ENCODE peak calls at places on chromosome 4, in ten cellular contexts. U, T, H, Q, C, J, Z, G, D and W are unnamed samples.
A peak's percentile ranks its signal among the peaks of the same experiment; 100 is the strongest.

GRCh38 chr4:70903282-70903603 is 1.1 kb downstream of the MOB1B start:
- DNase-seq in U (no peak), T (no peak), H (peak; percentile 16), Q (peak; percentile 59), C (no peak), J (peak; percentile 28), Z (no peak), G (peak; percentile 27), D (no peak), W (peak; percentile 20)

GRCh38 chr4:120977435-120977997 is 55.0 kb upstream of the PRDM5 start:
- DNase-seq in U (no peak), T (no peak), H (no peak), Q (peak; percentile 15), C (no peak), J (peak; percentile 31), Z (peak; percentile 42), G (peak; percentile 8), D (no peak), W (no peak)

GRCh38 chr4:43244688-43245382 is 352.3 kb downstream of the GRXCR1 start:
- DNase-seq in U (no peak), T (no peak), H (no peak), Q (no peak), C (no peak), J (no peak), Z (no peak), G (no peak), D (no peak), W (no peak)

GRCh38 chr4:81030617-81031388 is at the start of gene BMP3:
- DNase-seq in U (no peak), T (peak; percentile 86), H (no peak), Q (no peak), C (no peak), J (peak; percentile 74), Z (peak; percentile 23), G (no peak), D (peak; percentile 81), W (peak; percentile 75)

GRCh38 chr4:1469043-1469442 is 62.8 kb upstream of the NKX1-1 start:
- DNase-seq in U (no peak), T (no peak), H (no peak), Q (peak; percentile 3), C (no peak), J (no peak), Z (no peak), G (no peak), D (no peak), W (no peak)

GRCh38 chr4:23770011-23770410 is 119.8 kb downstream of the PPARGC1A start:
- DNase-seq in U (no peak), T (no peak), H (no peak), Q (no peak), C (no peak), J (no peak), Z (peak; percentile 55), G (no peak), D (no peak), W (no peak)

GRCh38 chr4:131085009-131085408 is 1989.1 kb downstream of the C4orf33 start:
- DNase-seq in U (no peak), T (no peak), H (no peak), Q (no peak), C (no peak), J (no peak), Z (no peak), G (no peak), D (no peak), W (no peak)

GRCh38 chr4:88697588-88698329 is at the start of gene NAP1L5:
- DNase-seq in U (peak; percentile 73), T (peak; percentile 91), H (peak; percentile 67), Q (peak; percentile 76), C (peak; percentile 71), J (peak; percentile 50), Z (peak; percentile 69), G (no peak), D (peak; percentile 66), W (peak; percentile 77)

GRCh38 chr4:123631699-123632098 is 235.1 kb downstream of the SPRY1 start:
- DNase-seq in U (no peak), T (no peak), H (no peak), Q (no peak), C (no peak), J (no peak), Z (peak; percentile 14), G (no peak), D (no peak), W (no peak)

GRCh38 chr4:71974681-71975080 is 57.1 kb upstream of the NPFFR2 start:
- DNase-seq in U (no peak), T (no peak), H (no peak), Q (no peak), C (no peak), J (no peak), Z (peak; percentile 85), G (no peak), D (no peak), W (no peak)

GRCh38 chr4:10115657-10116624 is 658 bp downstream of the WDR1 start:
- DNase-seq in U (peak; percentile 59), T (no peak), H (no peak), Q (peak; percentile 74), C (peak; percentile 43), J (peak; percentile 56), Z (no peak), G (peak; percentile 74), D (peak; percentile 87), W (peak; percentile 90)

GRCh38 chr4:93771640-93772411 is 56.7 kb upstream of the ATOH1 start:
- DNase-seq in U (no peak), T (no peak), H (no peak), Q (peak; percentile 51), C (no peak), J (no peak), Z (no peak), G (no peak), D (no peak), W (peak; percentile 16)

GRCh38 chr4:128056396-128056795 is 4.7 kb upstream of the LARP1B start:
- DNase-seq in U (no peak), T (no peak), H (no peak), Q (no peak), C (no peak), J (no peak), Z (no peak), G (no peak), D (no peak), W (no peak)

GRCh38 chr4:128060130-128060619 is 937 bp upstream of the LARP1B start:
- DNase-seq in U (no peak), T (no peak), H (no peak), Q (peak; percentile 14), C (no peak), J (no peak), Z (no peak), G (no peak), D (no peak), W (no peak)

GRCh38 chr4:128060620-128061565 is at the start of gene LARP1B:
- DNase-seq in U (peak; percentile 95), T (peak; percentile 97), H (peak; percentile 95), Q (peak; percentile 98), C (peak; percentile 96), J (peak; percentile 96), Z (peak; percentile 93), G (peak; percentile 95), D (peak; percentile 98), W (peak; percentile 98)

DNA sequence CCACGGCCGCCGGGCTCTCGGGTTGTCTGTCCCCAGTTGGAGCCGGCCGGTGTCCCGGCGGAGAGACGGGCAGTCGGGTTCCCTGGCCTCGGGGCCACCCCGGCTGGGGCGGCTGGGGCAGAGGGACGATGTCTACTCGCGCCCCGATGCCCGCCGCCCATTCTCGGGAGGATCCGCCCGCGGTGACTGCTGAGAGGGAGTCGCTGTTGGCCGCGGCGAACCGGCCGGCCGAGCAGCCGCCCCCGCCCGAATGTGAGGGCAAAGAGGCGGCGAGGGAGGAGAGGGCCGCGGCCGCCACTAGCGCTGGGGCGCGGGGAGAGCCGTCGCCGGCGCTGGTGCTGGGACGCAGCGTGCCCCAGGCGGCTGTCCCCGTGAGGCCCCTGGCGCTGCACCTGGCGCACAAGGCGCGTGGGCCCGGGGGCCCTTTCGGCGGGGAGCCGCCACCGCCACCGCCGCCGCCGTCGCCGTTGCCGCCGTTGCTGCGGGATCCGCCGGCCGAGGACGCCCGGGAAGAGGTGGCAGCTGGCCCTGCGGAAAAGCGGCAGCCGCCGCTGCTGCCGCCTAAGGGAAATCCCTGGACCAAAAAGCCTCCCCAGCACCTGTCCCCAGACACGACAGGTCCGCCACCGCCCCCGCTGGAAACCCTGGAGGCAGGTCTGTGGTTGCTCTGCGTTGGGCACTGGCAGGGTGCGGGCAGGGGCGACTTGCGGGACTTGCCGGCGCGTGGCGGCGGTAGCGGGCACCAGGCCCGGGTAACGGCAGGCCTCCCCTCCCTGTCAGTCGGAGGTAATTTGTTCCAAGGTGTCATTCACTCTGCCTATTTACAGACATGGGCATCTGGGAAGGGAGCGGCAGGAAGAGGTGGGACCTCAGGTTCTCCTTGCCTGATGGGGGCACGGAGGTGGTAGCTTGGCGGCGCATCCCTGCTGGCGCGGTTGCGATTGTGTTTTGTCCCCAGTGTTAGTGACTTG is 739 bp downstream of the LARP1B start:
- DNase-seq in U (peak; percentile 49), T (peak; percentile 73), H (peak; percentile 43), Q (peak; percentile 78), C (peak; percentile 67), J (peak; percentile 75), Z (peak; percentile 25), G (peak; percentile 57), D (peak; percentile 81), W (peak; percentile 81)
- TF ChIP-seq CTCF in U (no peak), T (no peak), H (no peak), Q (peak; percentile 39), C (no peak), J (peak; percentile 33), Z (no peak), G (peak; percentile 32), D (no peak), W (no peak)

GRCh38 chr4:76606662-76607265 is 171.7 kb downstream of the SHROOM3 start:
- DNase-seq in U (no peak), T (no peak), H (no peak), Q (no peak), C (no peak), J (no peak), Z (no peak), G (no peak), D (no peak), W (no peak)
- H3K4me1 ChIP-seq in U (peaks cover 28% of the 10 kb centered on the region), T (peaks cover 4% of the 10 kb centered on the region), H (peaks cover 34% of the 10 kb centered on the region), Q (peaks cover 13% of the 10 kb centered on the region), C (no peaks in the 10 kb centered on the region), J (peaks cover 36% of the 10 kb centered on the region), Z (peaks cover 36% of the 10 kb centered on the region), G (no peaks in the 10 kb centered on the region), D (no peaks in the 10 kb centered on the region), W (peaks cover 46% of the 10 kb centered on the region)

GRCh38 chr4:107559653-107560052 is 160.4 kb downstream of the PAPSS1 start:
- DNase-seq in U (no peak), T (no peak), H (no peak), Q (no peak), C (no peak), J (no peak), Z (no peak), G (no peak), D (no peak), W (no peak)
- H3K4me3 ChIP-seq in U (no peak overlapping the region), T (no peak overlapping the region), H (no peak overlapping the region), Q (no peak overlapping the region), C (no peak overlapping the region), J (no peak overlapping the region), Z (no peak overlapping the region), G (no peak overlapping the region), D (no peak overlapping the region), W (no peak overlapping the region)

DNA sequence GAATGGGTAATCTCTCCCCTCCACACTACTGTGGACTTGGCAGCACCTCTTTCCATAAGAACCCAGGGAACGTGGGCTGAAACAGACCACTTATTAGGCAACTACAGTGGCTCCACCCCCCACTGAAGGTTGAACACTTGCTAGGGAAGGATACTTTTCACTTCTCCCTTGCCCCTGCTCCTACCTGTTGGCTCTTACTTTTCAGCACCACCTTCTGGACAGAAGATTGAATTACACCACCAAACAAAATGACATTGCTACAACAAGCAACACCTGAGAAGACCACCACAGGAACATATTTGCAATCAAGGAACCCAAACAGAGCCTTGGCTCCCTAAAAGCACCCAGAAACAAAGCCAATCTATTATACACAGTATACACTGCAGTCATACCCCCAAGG is 132.1 kb upstream of the CXCL13 start:
- DNase-seq in U (no peak), T (no peak), H (no peak), Q (peak; percentile 15), C (no peak), J (peak; percentile 37), Z (no peak), G (no peak), D (no peak), W (peak; percentile 11)
- TF ChIP-seq CTCF in U (peak; percentile 13), T (no peak), H (no peak), Q (peak; percentile 51), C (peak; percentile 14), J (peak; percentile 59), Z (peak; percentile 25), G (peak; percentile 49), D (peak; percentile 11), W (no peak)